ENCODE peak calls at places on chromosomes 11 and 22, in four cellular contexts. A is neural progenitor cell, P is PC-3, O is neuronal stem cell. N is an unnamed sample.

GRCh38 chr11:76280151-76280881 is 74.0 kb upstream of the WNT11 start:
- DNase-seq in P (no peak), A (no peak), O (no peak), N (no peak)

GRCh38 chr11:76656571-76657081 is 13.9 kb downstream of the LRRC32 start:
- DNase-seq in O (no peak), A (no peak), P (no peak), N (no peak)

GRCh38 chr11:11449327-11449726 is 96.3 kb upstream of the CSNK2A3 start:
- DNase-seq in A (no peak), O (no peak), P (no peak), N (no peak)

GRCh38 chr11:82043316-82043715 is 690.3 kb downstream of the FAM181B start:
- DNase-seq in O (no peak), A (no peak), P (no peak), N (no peak)

GRCh38 chr11:44286268-44286880 is 23.6 kb downstream of the ALX4 start:
- DNase-seq in P (peak), O (no peak), A (peak), N (peak)

GRCh38 chr11:100629671-100630070 is 57.4 kb upstream of the ARHGAP42 start:
- DNase-seq in A (no peak), O (no peak), P (peak), N (peak)

GRCh38 chr11:100632970-100633452 is 54.1 kb upstream of the ARHGAP42 start:
- DNase-seq in P (peak), O (no peak), A (no peak), N (no peak)

GRCh38 chr22:40241200-40241763 is 63.6 kb downstream of the TNRC6B start:
- DNase-seq in P (no peak), A (no peak), O (no peak), N (no peak)

GRCh38 chr22:27299181-27300085 is 502.1 kb downstream of the MN1 start:
- DNase-seq in A (peak), O (no peak), P (no peak), N (no peak)

GRCh38 chr11:110903830-110904229 is 191.6 kb upstream of the ARHGAP20 start:
- DNase-seq in A (peak), O (no peak), P (peak), N (no peak)

GRCh38 chr11:120467627-120468026 is 43.9 kb upstream of the GRIK4 start:
- DNase-seq in P (peak), A (no peak), O (no peak), N (peak)

GRCh38 chr22:49628351-49629023 is 199.2 kb downstream of the BRD1 start:
- DNase-seq in A (peak), P (no peak), O (peak), N (no peak)

GRCh38 chr11:19392321-19392720 is 151.6 kb upstream of the E2F8 start:
- DNase-seq in A (no peak), O (no peak), P (no peak), N (no peak)

GRCh38 chr11:94067010-94067409 is 45.9 kb downstream of the HEPHL1 start:
- DNase-seq in P (peak), A (no peak), O (no peak), N (no peak)

GRCh38 chr22:42883970-42884369 is 26.9 kb upstream of the ARFGAP3 start:
- DNase-seq in O (no peak), P (no peak), A (no peak), N (no peak)

GRCh38 chr11:96014234-96014633 is 90.3 kb upstream of the MTMR2 start:
- DNase-seq in A (no peak), O (peak), P (peak), N (peak)

DNA sequence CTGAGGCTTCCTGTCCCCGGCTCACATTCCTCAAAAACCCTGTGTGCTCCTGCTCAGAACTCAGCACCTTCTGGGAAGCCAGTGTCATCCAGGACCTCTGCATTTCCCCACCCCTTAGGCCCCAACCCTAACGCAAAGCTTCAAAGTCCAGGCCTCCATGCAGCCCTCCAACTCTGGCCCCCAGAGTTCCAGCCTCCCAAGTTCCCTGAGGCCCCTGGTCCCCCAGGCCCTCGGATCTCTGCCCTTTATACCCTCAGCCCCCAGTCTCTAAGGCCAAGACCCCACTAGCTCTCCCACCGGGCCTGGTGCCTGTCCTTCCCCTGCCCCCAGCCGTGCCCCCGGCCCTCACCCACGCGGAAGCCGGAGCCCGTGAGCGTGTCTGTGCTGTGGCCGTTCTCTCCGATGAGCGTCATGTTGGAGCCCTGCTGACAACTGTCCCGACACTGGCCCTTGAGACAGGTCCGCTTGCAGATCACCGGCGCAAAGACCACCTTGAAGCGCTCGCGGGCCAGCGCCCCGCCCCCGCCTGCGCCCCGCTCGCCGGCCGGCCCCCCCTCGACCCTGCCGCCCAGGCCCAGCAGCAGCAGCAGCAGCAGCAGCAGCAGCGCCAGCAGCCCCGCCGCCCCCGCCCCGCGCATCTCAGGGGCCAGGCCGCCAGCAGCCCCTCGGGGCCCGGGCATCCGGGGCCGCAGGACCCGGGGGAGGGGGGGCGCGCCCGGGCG is 718 bp downstream of the LTBP3 start:
- DNase-seq in A (peak), P (no peak), O (no peak), N (no peak)
- H2AFZ ChIP-seq in A (no peak), P (no peak), O (peak), N (peak)

DNA sequence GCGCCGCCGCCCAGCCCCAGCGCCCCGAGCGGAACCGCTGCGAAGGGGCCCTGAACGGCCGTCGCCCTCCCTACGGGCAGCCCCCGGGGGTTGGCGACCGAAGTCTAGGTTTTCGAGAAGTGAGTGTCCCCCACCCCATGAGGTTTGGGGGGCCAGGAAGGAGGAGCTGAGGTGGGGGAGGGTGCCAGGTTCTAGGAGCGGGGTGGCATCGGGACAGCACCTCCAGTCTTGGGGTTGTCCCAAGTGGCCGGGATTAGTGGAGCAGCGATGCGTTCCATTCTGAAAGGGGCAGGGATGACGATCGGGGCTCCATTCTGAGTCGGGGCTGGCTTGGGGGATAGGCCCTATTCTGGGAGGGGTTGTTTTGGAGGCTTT is 408 bp downstream of the PPP2R5B start:
- DNase-seq in O (no peak), A (peak), P (no peak), N (no peak)
- H2AFZ ChIP-seq in O (peak), A (peak), P (peak), N (peak)

GRCh38 chr11:133382217-133382746 is 150.0 kb downstream of the OPCML start:
- DNase-seq in A (no peak), O (no peak), P (no peak), N (peak)
- H2AFZ ChIP-seq in A (no peak), O (no peak), P (no peak), N (peak)

GRCh38 chr11:63619967-63620366 is 5.7 kb upstream of the PLAAT3 start:
- DNase-seq in A (no peak), O (no peak), P (no peak), N (no peak)
- H2AFZ ChIP-seq in A (no peak), O (no peak), P (no peak), N (no peak)